ENCODE peak calls at places on chromosome 5, in seven cellular contexts. W is thyroid gland; T is H1; H is colonic mucosa; E is dorsolateral prefrontal cortex; V is GM23248; O is effector memory CD4-positive, alpha-beta T cell. X is an unnamed sample.

GRCh38 chr5:107985144-107985543 is 314.4 kb upstream of the EFNA5 start:
- DNase-seq in W (peak), T (no peak), H (no peak), E (no peak), V (peak), O (no peak), X (no peak)

GRCh38 chr5:176531902-176532493 is 5.2 kb downstream of the RNF44 start:
- DNase-seq in W (no peak), T (no peak), H (no peak), E (no peak), V (no peak), O (no peak), X (no peak)

GRCh38 chr5:541148-541887 is 17.1 kb upstream of the SLC9A3 start:
- DNase-seq in W (no peak), T (peak), H (no peak), E (no peak), V (no peak), O (no peak), X (no peak)

GRCh38 chr5:179310439-179311090 is 34.7 kb downstream of the ADAMTS2 start:
- DNase-seq in W (no peak), T (no peak), H (no peak), E (no peak), V (no peak), O (no peak), X (no peak)

GRCh38 chr5:66171349-66172344 is 27.5 kb downstream of the SREK1 start:
- DNase-seq in W (peak), T (no peak), H (no peak), E (no peak), V (peak), O (peak), X (no peak)

GRCh38 chr5:91556-92263 is at the start of gene PLEKHG4B:
- DNase-seq in W (peak), T (peak), H (no peak), E (no peak), V (peak), O (no peak), X (no peak)

GRCh38 chr5:14675865-14676300 is 11.4 kb downstream of the OTULIN start:
- DNase-seq in W (no peak), T (no peak), H (no peak), E (no peak), V (no peak), O (no peak), X (no peak)

GRCh38 chr5:164175083-164175482 is 669.7 kb downstream of the MAT2B start:
- DNase-seq in W (no peak), T (no peak), H (no peak), E (no peak), V (peak), O (no peak), X (no peak)

GRCh38 chr5:11372191-11372590 is 532.1 kb downstream of the CTNND2 start:
- DNase-seq in W (no peak), T (no peak), H (no peak), E (no peak), V (no peak), O (no peak), X (no peak)

GRCh38 chr5:78647411-78647818 is 1.2 kb downstream of the LHFPL2 start:
- DNase-seq in W (no peak), T (no peak), H (peak), E (no peak), V (peak), O (no peak), X (no peak)

GRCh38 chr5:113371788-113372196 is 63.0 kb downstream of the TSSK1B start:
- DNase-seq in W (no peak), T (no peak), H (no peak), E (no peak), V (peak), O (no peak), X (no peak)
- H3K27ac ChIP-seq in W (no peak), T (no peak), H (no peak), E (no peak), V (no peak), O (no peak), X (no peak)

GRCh38 chr5:50808406-50808805 is 142.0 kb downstream of the PARP8 start:
- DNase-seq in W (no peak), T (no peak), H (no peak), E (no peak), V (no peak), O (no peak), X (no peak)
- H3K27ac ChIP-seq in W (no peak), T (no peak), H (no peak), E (no peak), V (no peak), O (no peak), X (no peak)

DNA sequence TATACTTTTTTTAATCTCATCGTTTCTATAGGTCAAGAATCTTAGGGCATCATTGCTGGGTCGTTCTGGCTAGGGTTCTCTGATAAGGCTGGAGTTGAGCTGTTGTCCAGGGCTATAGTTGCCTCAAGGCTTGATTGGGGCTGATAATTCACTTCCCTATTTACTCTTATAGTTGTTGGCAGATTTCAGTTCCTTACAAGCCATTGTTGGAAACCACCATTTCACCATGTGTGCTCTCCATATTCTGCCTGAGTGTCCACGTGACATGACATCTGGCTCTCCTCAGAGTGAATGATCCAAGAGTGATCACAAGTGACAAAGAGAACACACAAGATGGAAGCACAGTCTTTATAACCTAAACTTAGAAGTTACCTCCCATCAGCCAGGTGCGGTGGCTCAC is 852.2 kb downstream of the EFNA5 start:
- DNase-seq in W (no peak), T (no peak), H (no peak), E (no peak), V (no peak), O (no peak), X (no peak)
- H3K27ac ChIP-seq in W (no peak), T (no peak), H (no peak), E (no peak), V (no peak), O (no peak), X (no peak)

DNA sequence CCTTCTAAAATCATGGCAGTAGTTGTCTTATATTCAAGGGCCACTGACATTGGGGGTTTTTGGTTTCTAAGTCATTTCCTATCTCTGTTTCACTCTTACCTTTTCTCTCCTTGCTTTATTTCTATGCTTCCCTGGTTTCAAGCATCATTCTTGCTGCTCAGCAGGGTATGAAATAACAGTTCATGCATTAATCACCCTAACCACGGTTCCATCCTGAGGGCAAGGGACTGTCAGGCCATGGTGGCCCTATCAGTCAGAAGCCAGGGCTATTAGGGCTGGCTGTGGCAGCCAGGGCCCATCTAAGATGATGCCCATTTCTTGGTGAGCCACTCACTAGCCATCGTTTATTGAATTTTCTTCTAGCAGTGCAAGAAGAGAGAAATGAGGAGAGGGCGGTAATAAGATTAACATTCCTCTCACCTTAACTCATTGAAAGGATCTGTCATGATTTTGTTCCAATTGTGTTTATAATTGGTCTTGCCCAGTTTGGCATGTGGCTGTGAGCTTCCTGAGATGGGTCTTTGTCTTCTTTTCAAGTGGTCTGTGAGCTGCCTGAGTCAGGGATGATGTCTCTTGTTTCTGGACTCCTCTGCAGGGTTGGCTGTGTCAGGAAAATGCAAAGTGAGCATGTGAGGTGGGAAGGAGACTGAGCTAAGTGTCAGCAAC is 45.2 kb downstream of the CYSTM1 start:
- DNase-seq in W (no peak), T (no peak), H (no peak), E (no peak), V (peak), O (no peak), X (no peak)
- H3K27ac ChIP-seq in W (peak), T (no peak), H (peak), E (no peak), V (peak), O (no peak), X (no peak)

GRCh38 chr5:6432206-6432605 is 16.5 kb upstream of the UBE2QL1 start:
- DNase-seq in W (no peak), T (no peak), H (no peak), E (no peak), V (no peak), O (no peak), X (no peak)
- H3K27ac ChIP-seq in W (no peak), T (no peak), H (no peak), E (no peak), V (no peak), O (no peak), X (no peak)

GRCh38 chr5:169971780-169972179 is 8.5 kb downstream of the INSYN2B start:
- DNase-seq in W (no peak), T (no peak), H (no peak), E (no peak), V (peak), O (no peak), X (no peak)
- H3K27ac ChIP-seq in W (no peak), T (no peak), H (no peak), E (no peak), V (peak), O (no peak), X (no peak)

GRCh38 chr5:1975406-1975715 is 92.6 kb upstream of the IRX4 start:
- DNase-seq in W (no peak), T (no peak), H (no peak), E (no peak), V (no peak), O (no peak), X (no peak)
- H3K27ac ChIP-seq in W (no peak), T (no peak), H (no peak), E (no peak), V (no peak), O (no peak), X (peak)

DNA sequence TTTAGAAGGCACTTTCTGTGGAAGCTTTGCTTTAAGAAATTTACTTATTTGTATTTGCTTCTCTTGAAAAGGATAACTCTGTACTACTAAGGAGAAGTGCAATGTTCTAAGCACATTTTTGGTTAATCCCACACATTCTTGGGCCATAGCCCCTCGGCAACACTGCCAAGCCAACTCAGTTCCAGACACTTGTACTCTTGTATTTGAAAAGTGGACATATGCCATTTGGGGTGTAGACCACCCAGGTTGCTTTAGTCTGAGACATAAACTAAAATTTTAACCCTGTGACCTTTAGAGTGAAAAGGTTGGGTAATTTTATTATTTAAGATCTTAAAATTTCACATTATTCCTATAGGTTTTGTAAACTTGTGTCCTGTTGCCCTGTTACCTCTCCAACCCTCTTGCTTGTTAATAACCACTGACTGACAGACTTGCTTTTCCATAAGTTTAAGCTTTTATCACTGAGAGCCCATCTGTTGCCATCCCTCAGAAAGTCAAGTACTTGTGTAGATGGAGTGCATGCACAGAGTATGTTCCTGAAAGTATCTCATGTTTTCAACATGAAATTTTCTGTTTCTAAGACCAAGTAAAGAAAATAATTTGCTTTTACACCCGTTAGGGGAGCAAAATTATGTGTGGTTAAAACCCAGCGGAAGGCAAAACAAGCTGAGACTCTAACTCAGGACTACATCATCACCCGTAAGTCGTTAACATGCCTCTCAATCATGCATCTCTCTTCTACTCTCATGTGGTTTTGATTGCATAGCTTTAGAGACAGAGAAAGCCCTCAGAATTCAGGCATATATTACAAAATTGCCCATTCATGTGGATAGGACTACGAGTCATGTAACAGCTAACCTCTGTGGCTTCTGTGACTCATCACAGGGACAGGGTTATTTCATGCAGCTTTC is 117.3 kb downstream of the GDNF start:
- DNase-seq in W (no peak), T (no peak), H (no peak), E (no peak), V (peak), O (no peak), X (no peak)
- H3K27ac ChIP-seq in W (no peak), T (no peak), H (no peak), E (no peak), V (peak), O (no peak), X (no peak)